ENCODE peak calls at places on chromosomes 4 and X, in nine cellular contexts. P, N, J, D, Z, E, S, B and Q are unnamed samples.

GRCh38 chrX:91414710-91415109 is 19.9 kb upstream of the PABPC5 start:
- DNase-seq in P (no peak), E (no peak), S (no peak), J (no peak), Z (no peak), N (no peak), B (peak), D (no peak), Q (no peak)

GRCh38 chrX:113384628-113385027 is 544.0 kb upstream of the AMOT start:
- DNase-seq in B (no peak), Z (no peak), P (peak), J (peak), N (no peak), S (peak), D (no peak), E (peak), Q (no peak)

GRCh38 chr4:55125087-55125721 is at the start of gene KDR:
- DNase-seq in Z (no peak), P (no peak), J (peak), E (no peak), S (peak), B (no peak), N (peak), D (no peak), Q (no peak)

GRCh38 chr4:88744609-88745008 is 47.0 kb upstream of the NAP1L5 start:
- DNase-seq in B (no peak), J (no peak), N (no peak), P (no peak), S (no peak), E (no peak), Z (no peak), D (no peak), Q (no peak)

GRCh38 chrX:27444093-27444908 is 18.8 kb downstream of the PPP4R3C start:
- DNase-seq in E (no peak), J (no peak), N (no peak), B (no peak), P (no peak), Z (no peak), S (no peak), D (no peak), Q (no peak)

GRCh38 chrX:108198420-108198819 is 106.8 kb downstream of the ATG4A start:
- DNase-seq in B (no peak), S (no peak), P (peak), Z (no peak), J (no peak), N (no peak), D (no peak), E (peak), Q (no peak)

GRCh38 chr4:2792711-2793577 is at the start of gene SH3BP2:
- DNase-seq in E (peak), J (peak), Z (peak), B (no peak), P (peak), D (no peak), S (peak), N (peak), Q (no peak)

GRCh38 chr4:18247189-18247588 is 225.6 kb upstream of the LCORL start:
- DNase-seq in B (no peak), J (no peak), E (no peak), P (no peak), D (no peak), Z (no peak), N (no peak), S (no peak), Q (no peak)

GRCh38 chr4:101271516-101271915 is 75.8 kb downstream of the PPP3CA start:
- DNase-seq in S (no peak), E (no peak), P (no peak), J (no peak), D (no peak), B (no peak), N (no peak), Z (no peak), Q (no peak)

GRCh38 chrX:18873189-18873791 is 110.6 kb downstream of the PHKA2 start:
- DNase-seq in P (peak), Z (no peak), E (peak), N (no peak), D (no peak), S (peak), B (no peak), J (peak), Q (no peak)

GRCh38 chr4:152021788-152022438 is 261.1 kb upstream of the GATB start:
- DNase-seq in N (no peak), D (no peak), E (no peak), Z (no peak), S (no peak), J (no peak), B (no peak), P (no peak), Q (no peak)

GRCh38 chr4:33189169-33189568 is 2469.0 kb downstream of the PCDH7 start:
- DNase-seq in P (no peak), B (no peak), J (no peak), D (no peak), Z (no peak), S (no peak), E (no peak), N (no peak), Q (no peak)

GRCh38 chrX:71198066-71198465 is 25.0 kb upstream of the GJB1 start:
- DNase-seq in Z (no peak), E (no peak), J (no peak), S (no peak), B (peak), N (no peak), D (peak), P (no peak), Q (no peak)

GRCh38 chr4:161320377-161320776 is 843.4 kb downstream of the FSTL5 start:
- DNase-seq in D (no peak), E (peak), P (no peak), Z (peak), S (no peak), J (no peak), N (no peak), B (peak), Q (peak)

GRCh38 chr4:11730545-11730944 is 301.9 kb upstream of the HS3ST1 start:
- DNase-seq in Z (no peak), E (no peak), D (no peak), S (no peak), P (no peak), J (no peak), B (no peak), N (no peak), Q (no peak)

GRCh38 chr4:754221-755120 is 48.8 kb downstream of the PCGF3 start:
- DNase-seq in B (no peak), Z (no peak), S (no peak), N (no peak), E (no peak), D (no peak), P (no peak), J (no peak), Q (no peak)

GRCh38 chrX:55754861-55755294 is 37.3 kb downstream of the RRAGB start:
- DNase-seq in Z (no peak), J (no peak), P (no peak), N (no peak), B (no peak), D (peak), S (no peak), E (no peak), Q (peak)

GRCh38 chr4:48748949-48749596 is 31.0 kb downstream of the FRYL start:
- DNase-seq in Z (no peak), E (no peak), P (no peak), J (no peak), B (peak), S (no peak), N (no peak), D (no peak), Q (no peak)

GRCh38 chrX:15913161-15913560 is 58.5 kb upstream of the AP1S2 start:
- DNase-seq in S (no peak), N (no peak), D (no peak), E (no peak), J (no peak), B (no peak), P (no peak), Z (no peak), Q (no peak)

GRCh38 chr4:896216-896615 is 35.9 kb downstream of the GAK start:
- DNase-seq in P (no peak), Z (no peak), D (no peak), E (no peak), J (no peak), N (no peak), S (no peak), B (no peak), Q (no peak)

GRCh38 chr4:151921371-151921770 is 160.6 kb upstream of the GATB start:
- DNase-seq in P (no peak), B (no peak), S (no peak), N (no peak), D (no peak), J (peak), Z (no peak), E (peak), Q (no peak)

GRCh38 chr4:152729466-152729865 is 49.7 kb upstream of the TMEM154 start:
- DNase-seq in E (peak), S (no peak), N (no peak), D (no peak), B (no peak), Z (no peak), J (no peak), P (peak), Q (no peak)

GRCh38 chr4:151668687-151669402 is 92.0 kb downstream of the GATB start:
- DNase-seq in P (no peak), E (no peak), J (no peak), S (no peak), B (no peak), N (no peak), D (no peak), Z (no peak), Q (no peak)

GRCh38 chr4:47933798-47934197 is 19.4 kb upstream of the NFXL1 start:
- DNase-seq in D (no peak), Z (peak), B (peak), P (no peak), E (peak), J (peak), S (no peak), N (no peak), Q (peak)

GRCh38 chrX:48802813-48803261 is 970 bp downstream of the HDAC6 start:
- DNase-seq in E (no peak), Z (no peak), B (no peak), N (no peak), J (no peak), P (no peak), S (no peak), D (no peak), Q (no peak)

GRCh38 chr4:118557298-118557851 is 127.8 kb upstream of the METTL14 start:
- DNase-seq in D (no peak), J (peak), S (no peak), E (peak), N (no peak), P (peak), Z (no peak), B (peak), Q (no peak)

GRCh38 chr4:3301450-3302163 is 8.8 kb downstream of the RGS12 start:
- DNase-seq in S (peak), E (no peak), Z (no peak), D (no peak), P (no peak), B (peak), J (no peak), N (no peak), Q (no peak)

GRCh38 chr4:145865274-145865941 is 73.2 kb downstream of the ZNF827 start:
- DNase-seq in N (no peak), B (peak), S (no peak), Z (no peak), D (no peak), P (no peak), E (no peak), J (no peak), Q (peak)

GRCh38 chr4:3305610-3306371 is 13.0 kb downstream of the RGS12 start:
- DNase-seq in B (peak), N (peak), E (peak), S (peak), D (no peak), P (no peak), J (no peak), Z (no peak), Q (peak)

GRCh38 chr4:113447695-113448265 is 313.8 kb downstream of the CAMK2D start:
- DNase-seq in Z (no peak), J (no peak), P (no peak), N (no peak), B (no peak), D (peak), S (peak), E (no peak), Q (no peak)

GRCh38 chrX:74118503-74118902 is 185.5 kb upstream of the ZCCHC13 start:
- DNase-seq in Z (peak), P (no peak), N (no peak), S (no peak), E (no peak), B (no peak), D (no peak), J (no peak), Q (no peak)

GRCh38 chr4:76194325-76194724 is 19.3 kb downstream of the SCARB2 start:
- DNase-seq in S (no peak), J (peak), Z (no peak), N (no peak), P (peak), E (peak), D (no peak), B (no peak), Q (peak)

GRCh38 chr4:153349206-153349805 is 4.8 kb downstream of the MND1 start:
- DNase-seq in P (no peak), S (no peak), J (no peak), B (no peak), N (no peak), D (no peak), E (no peak), Z (no peak), Q (no peak)